ENCODE peak calls at places on chromosomes 11 and 22, in eight cellular contexts. L is endodermal cell, R is GM13977, N is psoas muscle, S is astrocyte of the cerebellum, E is foreskin fibroblast, D is Calu3, Y is GM23338. B is an unnamed sample.

GRCh38 chr22:46669201-46669600 is 49.0 kb downstream of the GRAMD4 start:
- DNase-seq in L (no peak), R (no peak), N (no peak), S (no peak), E (no peak), D (no peak), Y (no peak), B (no peak)

GRCh38 chr11:126284829-126285228 is 1.9 kb downstream of the TIRAP start:
- DNase-seq in L (no peak), R (peak; percentile 65), N (peak; percentile 53), S (peak; percentile 96), E (peak; percentile 97), D (peak; percentile 71), Y (no peak), B (peak; percentile 98)

GRCh38 chr11:117910941-117911630 is 18.1 kb downstream of the TMPRSS13 start:
- DNase-seq in L (peak; percentile 33), R (no peak), N (no peak), S (no peak), E (no peak), D (no peak), Y (no peak), B (no peak)

GRCh38 chr11:104573431-104573830 is 324.8 kb downstream of the CASP12 start:
- DNase-seq in L (no peak), R (no peak), N (no peak), S (no peak), E (peak; percentile 78), D (no peak), Y (no peak), B (no peak)

GRCh38 chr11:76626266-76626665 is 44.3 kb downstream of the LRRC32 start:
- DNase-seq in L (peak; percentile 24), R (no peak), N (no peak), S (no peak), E (no peak), D (no peak), Y (no peak), B (no peak)

GRCh38 chr11:88359529-88359928 is 22.0 kb upstream of the CTSC start:
- DNase-seq in L (no peak), R (no peak), N (no peak), S (no peak), E (no peak), D (no peak), Y (no peak), B (peak; percentile 26)

GRCh38 chr11:334264-335033 is 13.8 kb upstream of the IFITM3 start:
- DNase-seq in L (peak; percentile 94), R (no peak), N (peak; percentile 57), S (no peak), E (no peak), D (no peak), Y (peak; percentile 87), B (no peak)

GRCh38 chr11:16081756-16082531 is 274.4 kb downstream of the SOX6 start:
- DNase-seq in L (no peak), R (no peak), N (no peak), S (no peak), E (peak; percentile 2), D (no peak), Y (no peak), B (no peak)

GRCh38 chr11:58958500-58958899 is 19.2 kb downstream of the GLYATL1 start:
- DNase-seq in L (peak; percentile 75), R (peak; percentile 59), N (no peak), S (no peak), E (peak; percentile 11), D (peak; percentile 35), Y (peak; percentile 73), B (peak; percentile 66)

GRCh38 chr11:131980199-131980598 is 609.8 kb downstream of the NTM start:
- DNase-seq in L (no peak), R (no peak), N (no peak), S (no peak), E (no peak), D (no peak), Y (no peak), B (no peak)
- TF ChIP-seq CTCF in L (no peak), R (no peak), N (no peak), S (no peak), E (no peak), D (no peak), Y (no peak), B (no peak)

GRCh38 chr22:18970180-18970947 is 34.3 kb upstream of the PRODH start:
- DNase-seq in L (peak; percentile 87), R (no peak), N (no peak), S (no peak), E (peak; percentile 7), D (peak; percentile 47), Y (peak; percentile 86), B (no peak)
- TF ChIP-seq CTCF in L (peak; percentile 62), R (no peak), N (no peak), S (no peak), E (no peak), D (peak; percentile 30), Y (no peak), B (no peak)

GRCh38 chr11:129643031-129643721 is 172.5 kb upstream of the TMEM45B start:
- DNase-seq in L (no peak), R (no peak), N (no peak), S (no peak), E (peak; percentile 83), D (no peak), Y (no peak), B (peak; percentile 21)
- TF ChIP-seq CTCF in L (no peak), R (no peak), N (no peak), S (no peak), E (no peak), D (no peak), Y (no peak), B (no peak)

GRCh38 chr11:14886509-14886908 is 5.5 kb downstream of the CYP2R1 start:
- DNase-seq in L (no peak), R (no peak), N (no peak), S (no peak), E (no peak), D (no peak), Y (no peak), B (no peak)

GRCh38 chr11:14892036-14892556 is at the start of gene CYP2R1:
- DNase-seq in L (peak; percentile 99), R (peak; percentile 93), N (peak; percentile 94), S (peak; percentile 90), E (peak; percentile 99), D (peak; percentile 97), Y (peak; percentile 97), B (peak; percentile 94)

GRCh38 chr11:14894657-14895598 is 2.9 kb upstream of the CYP2R1 start:
- DNase-seq in L (no peak), R (no peak), N (peak; percentile 29), S (no peak), E (peak; percentile 90), D (no peak), Y (no peak), B (peak; percentile 59)

GRCh38 chr11:14892577-14892976 is 546 bp upstream of the CYP2R1 start:
- DNase-seq in L (no peak), R (no peak), N (no peak), S (no peak), E (no peak), D (no peak), Y (no peak), B (no peak)

GRCh38 chr11:14891143-14892035 is 642 bp downstream of the CYP2R1 start:
- DNase-seq in L (peak; percentile 96), R (peak; percentile 82), N (peak; percentile 87), S (peak; percentile 78), E (peak; percentile 96), D (peak; percentile 90), Y (peak; percentile 93), B (peak; percentile 95)
- TF ChIP-seq CTCF in L (no peak), R (no peak), N (no peak), S (no peak), E (no peak), D (no peak), Y (no peak), B (no peak)

B was measured in activated CD8-positive, alpha-beta T cell treated with anti-CD3 and anti-CD28 coated beads for 36 hours.